ENCODE peak calls at places on chromosomes 6 and 20, in six cellular contexts. One of them, this sample, is unnamed.

GRCh38 chr6:151181701-151182367 is 57.9 kb upstream of the AKAP12 start:
- DNase-seq in left lung: no peak
- DNase-seq in choroid plexus epithelial cell: peak
- DNase-seq in cardiac fibroblast: peak
- DNase-seq in Peyer's patch: no peak
- DNase-seq in ovary: no peak
- DNase-seq in this sample: no peak

GRCh38 chr6:154572592-154572991 is 62.1 kb upstream of the CNKSR3 start:
- DNase-seq in choroid plexus epithelial cell: no peak
- DNase-seq in ovary: no peak
- DNase-seq in left lung: no peak
- DNase-seq in Peyer's patch: no peak
- DNase-seq in cardiac fibroblast: no peak
- DNase-seq in this sample: no peak

GRCh38 chr6:53959717-53960116 is 151.5 kb upstream of the MLIP start:
- DNase-seq in ovary: no peak
- DNase-seq in Peyer's patch: no peak
- DNase-seq in cardiac fibroblast: no peak
- DNase-seq in choroid plexus epithelial cell: no peak
- DNase-seq in left lung: no peak
- DNase-seq in this sample: no peak

GRCh38 chr20:8218861-8219260 is 86.8 kb downstream of the PLCB1 start:
- DNase-seq in Peyer's patch: no peak
- DNase-seq in choroid plexus epithelial cell: no peak
- DNase-seq in left lung: no peak
- DNase-seq in cardiac fibroblast: peak
- DNase-seq in ovary: no peak
- DNase-seq in this sample: no peak

GRCh38 chr6:37483502-37483901 is 16.2 kb downstream of the CCDC167 start:
- DNase-seq in Peyer's patch: no peak
- DNase-seq in ovary: no peak
- DNase-seq in left lung: no peak
- DNase-seq in cardiac fibroblast: no peak
- DNase-seq in choroid plexus epithelial cell: no peak
- DNase-seq in this sample: peak

GRCh38 chr20:8320306-8320705 is 188.2 kb downstream of the PLCB1 start:
- DNase-seq in choroid plexus epithelial cell: no peak
- DNase-seq in Peyer's patch: no peak
- DNase-seq in ovary: no peak
- DNase-seq in cardiac fibroblast: no peak
- DNase-seq in left lung: no peak
- DNase-seq in this sample: no peak

GRCh38 chr20:10536531-10536930 is 101.4 kb downstream of the SLX4IP start:
- DNase-seq in left lung: no peak
- DNase-seq in cardiac fibroblast: peak
- DNase-seq in Peyer's patch: no peak
- DNase-seq in choroid plexus epithelial cell: peak
- DNase-seq in ovary: no peak
- DNase-seq in this sample: peak

GRCh38 chr20:17857639-17858449 is 110.8 kb downstream of the SNX5 start:
- DNase-seq in choroid plexus epithelial cell: no peak
- DNase-seq in ovary: no peak
- DNase-seq in cardiac fibroblast: no peak
- DNase-seq in Peyer's patch: no peak
- DNase-seq in left lung: no peak
- DNase-seq in this sample: peak

GRCh38 chr6:30615958-30616810 is 859 bp downstream of the PPP1R10 start:
- DNase-seq in ovary: no peak
- DNase-seq in left lung: no peak
- DNase-seq in choroid plexus epithelial cell: peak
- DNase-seq in Peyer's patch: no peak
- DNase-seq in cardiac fibroblast: peak
- DNase-seq in this sample: no peak

GRCh38 chr20:10469599-10469998 is 34.5 kb downstream of the SLX4IP start:
- DNase-seq in left lung: no peak
- DNase-seq in choroid plexus epithelial cell: peak
- DNase-seq in ovary: no peak
- DNase-seq in cardiac fibroblast: peak
- DNase-seq in Peyer's patch: no peak
- DNase-seq in this sample: peak

GRCh38 chr6:36204068-36204753 is 7.7 kb downstream of the BRPF3 start:
- DNase-seq in Peyer's patch: peak
- DNase-seq in left lung: no peak
- DNase-seq in cardiac fibroblast: no peak
- DNase-seq in choroid plexus epithelial cell: no peak
- DNase-seq in ovary: no peak
- DNase-seq in this sample: no peak

GRCh38 chr6:162147805-162148204 is 579.8 kb downstream of the PRKN start:
- DNase-seq in cardiac fibroblast: no peak
- DNase-seq in ovary: no peak
- DNase-seq in Peyer's patch: no peak
- DNase-seq in choroid plexus epithelial cell: no peak
- DNase-seq in left lung: no peak
- DNase-seq in this sample: no peak

GRCh38 chr20:45630366-45630765 is 718 bp downstream of the WFDC9 start:
- DNase-seq in Peyer's patch: no peak
- DNase-seq in ovary: no peak
- DNase-seq in left lung: no peak
- DNase-seq in cardiac fibroblast: no peak
- DNase-seq in choroid plexus epithelial cell: no peak
- DNase-seq in this sample: peak

GRCh38 chr20:38164624-38165088 is 414 bp downstream of the TGM2 start:
- DNase-seq in left lung: no peak
- DNase-seq in cardiac fibroblast: no peak
- DNase-seq in ovary: no peak
- DNase-seq in Peyer's patch: no peak
- DNase-seq in choroid plexus epithelial cell: no peak
- DNase-seq in this sample: no peak

GRCh38 chr20:37319120-37319717 is 26.7 kb upstream of the SRC start:
- DNase-seq in cardiac fibroblast: no peak
- DNase-seq in ovary: no peak
- DNase-seq in left lung: no peak
- DNase-seq in Peyer's patch: no peak
- DNase-seq in choroid plexus epithelial cell: peak
- DNase-seq in this sample: peak

GRCh38 chr6:18186033-18186432 is 30.8 kb downstream of the KDM1B start:
- DNase-seq in left lung: no peak
- DNase-seq in Peyer's patch: no peak
- DNase-seq in choroid plexus epithelial cell: peak
- DNase-seq in cardiac fibroblast: peak
- DNase-seq in ovary: no peak
- DNase-seq in this sample: peak

GRCh38 chr6:73134588-73134987 is 90.7 kb downstream of the KHDC1L start:
- DNase-seq in choroid plexus epithelial cell: peak
- DNase-seq in left lung: peak
- DNase-seq in cardiac fibroblast: peak
- DNase-seq in Peyer's patch: peak
- DNase-seq in ovary: no peak
- DNase-seq in this sample: peak

GRCh38 chr6:128519931-128520435 is 416 bp downstream of the PTPRK start:
- DNase-seq in cardiac fibroblast: peak
- DNase-seq in choroid plexus epithelial cell: peak
- DNase-seq in ovary: peak
- DNase-seq in left lung: peak
- DNase-seq in Peyer's patch: no peak
- DNase-seq in this sample: peak

GRCh38 chr20:48875233-48875913 is 46.1 kb upstream of the ARFGEF2 start:
- DNase-seq in ovary: no peak
- DNase-seq in choroid plexus epithelial cell: no peak
- DNase-seq in left lung: no peak
- DNase-seq in cardiac fibroblast: no peak
- DNase-seq in Peyer's patch: no peak
- DNase-seq in this sample: no peak

GRCh38 chr6:5481024-5481423 is 219.7 kb downstream of the FARS2 start:
- DNase-seq in choroid plexus epithelial cell: no peak
- DNase-seq in Peyer's patch: no peak
- DNase-seq in ovary: no peak
- DNase-seq in left lung: no peak
- DNase-seq in cardiac fibroblast: no peak
- DNase-seq in this sample: no peak

GRCh38 chr6:97000138-97000537 is 75.6 kb downstream of the KLHL32 start:
- DNase-seq in Peyer's patch: no peak
- DNase-seq in left lung: no peak
- DNase-seq in ovary: no peak
- DNase-seq in cardiac fibroblast: no peak
- DNase-seq in choroid plexus epithelial cell: no peak
- DNase-seq in this sample: no peak

GRCh38 chr20:23156170-23156841 is 70.2 kb upstream of the CD93 start:
- DNase-seq in left lung: no peak
- DNase-seq in ovary: no peak
- DNase-seq in cardiac fibroblast: peak
- DNase-seq in choroid plexus epithelial cell: peak
- DNase-seq in Peyer's patch: no peak
- DNase-seq in this sample: peak

GRCh38 chr20:18272451-18272850 is 15.9 kb upstream of the ZNF133 start:
- DNase-seq in left lung: no peak
- DNase-seq in Peyer's patch: no peak
- DNase-seq in choroid plexus epithelial cell: peak
- DNase-seq in cardiac fibroblast: peak
- DNase-seq in ovary: no peak
- DNase-seq in this sample: peak

GRCh38 chr6:79949235-79949634 is 1.9 kb upstream of the ELOVL4 start:
- DNase-seq in Peyer's patch: peak
- DNase-seq in cardiac fibroblast: peak
- DNase-seq in left lung: no peak
- DNase-seq in choroid plexus epithelial cell: peak
- DNase-seq in ovary: no peak
- DNase-seq in this sample: peak

GRCh38 chr6:105135056-105135455 is 44.8 kb downstream of the POPDC3 start:
- DNase-seq in choroid plexus epithelial cell: peak
- DNase-seq in ovary: no peak
- DNase-seq in Peyer's patch: no peak
- DNase-seq in left lung: no peak
- DNase-seq in cardiac fibroblast: peak
- DNase-seq in this sample: peak
- H3K4me3 ChIP-seq in choroid plexus epithelial cell: no peak
- H3K4me3 ChIP-seq in ovary: no peak
- H3K4me3 ChIP-seq in Peyer's patch: no peak
- H3K4me3 ChIP-seq in left lung: no peak
- H3K4me3 ChIP-seq in cardiac fibroblast: no peak
- H3K4me3 ChIP-seq in this sample: no peak

GRCh38 chr6:33301877-33302276 is 3.1 kb upstream of the RGL2 start:
- DNase-seq in Peyer's patch: no peak
- DNase-seq in choroid plexus epithelial cell: no peak
- DNase-seq in left lung: no peak
- DNase-seq in cardiac fibroblast: no peak
- DNase-seq in ovary: no peak
- DNase-seq in this sample: no peak

GRCh38 chr6:33297956-33298772 is 578 bp downstream of the RGL2 start:
- DNase-seq in choroid plexus epithelial cell: peak
- DNase-seq in ovary: peak
- DNase-seq in left lung: peak
- DNase-seq in Peyer's patch: peak
- DNase-seq in cardiac fibroblast: peak
- DNase-seq in this sample: peak

GRCh38 chr6:33298773-33299236 is at the start of gene RGL2:
- DNase-seq in choroid plexus epithelial cell: peak
- DNase-seq in cardiac fibroblast: no peak
- DNase-seq in left lung: peak
- DNase-seq in Peyer's patch: peak
- DNase-seq in ovary: peak
- DNase-seq in this sample: peak

GRCh38 chr6:33297406-33297955 is 1.3 kb downstream of the RGL2 start:
- DNase-seq in left lung: peak
- DNase-seq in ovary: peak
- DNase-seq in cardiac fibroblast: no peak
- DNase-seq in Peyer's patch: peak
- DNase-seq in choroid plexus epithelial cell: no peak
- DNase-seq in this sample: peak

GRCh38 chr6:33299237-33299944 is 649 bp upstream of the RGL2 start:
- DNase-seq in left lung: peak
- DNase-seq in choroid plexus epithelial cell: peak
- DNase-seq in cardiac fibroblast: peak
- DNase-seq in Peyer's patch: peak
- DNase-seq in ovary: peak
- DNase-seq in this sample: peak
- TF ChIP-seq CTCF in left lung: peak
- TF ChIP-seq CTCF in choroid plexus epithelial cell: peak
- TF ChIP-seq CTCF in cardiac fibroblast: peak
- TF ChIP-seq CTCF in Peyer's patch: peak
- TF ChIP-seq CTCF in ovary: peak
- TF ChIP-seq CTCF in this sample: peak

GRCh38 chr6:52642381-52642780 is 28.5 kb upstream of the TMEM14A start:
- DNase-seq in left lung: no peak
- DNase-seq in cardiac fibroblast: no peak
- DNase-seq in Peyer's patch: no peak
- DNase-seq in ovary: no peak
- DNase-seq in choroid plexus epithelial cell: no peak
- DNase-seq in this sample: no peak

GRCh38 chr6:52640916-52641315 is 30.0 kb upstream of the TMEM14A start:
- DNase-seq in ovary: no peak
- DNase-seq in Peyer's patch: no peak
- DNase-seq in cardiac fibroblast: no peak
- DNase-seq in left lung: no peak
- DNase-seq in choroid plexus epithelial cell: no peak
- DNase-seq in this sample: no peak

GRCh38 chr6:52643158-52643557 is 27.8 kb upstream of the TMEM14A start:
- DNase-seq in cardiac fibroblast: peak
- DNase-seq in choroid plexus epithelial cell: no peak
- DNase-seq in Peyer's patch: no peak
- DNase-seq in ovary: no peak
- DNase-seq in left lung: no peak
- DNase-seq in this sample: no peak

GRCh38 chr6:52641388-52641787 is 29.5 kb upstream of the TMEM14A start:
- DNase-seq in left lung: no peak
- DNase-seq in cardiac fibroblast: no peak
- DNase-seq in Peyer's patch: no peak
- DNase-seq in choroid plexus epithelial cell: no peak
- DNase-seq in ovary: no peak
- DNase-seq in this sample: no peak

DNA sequence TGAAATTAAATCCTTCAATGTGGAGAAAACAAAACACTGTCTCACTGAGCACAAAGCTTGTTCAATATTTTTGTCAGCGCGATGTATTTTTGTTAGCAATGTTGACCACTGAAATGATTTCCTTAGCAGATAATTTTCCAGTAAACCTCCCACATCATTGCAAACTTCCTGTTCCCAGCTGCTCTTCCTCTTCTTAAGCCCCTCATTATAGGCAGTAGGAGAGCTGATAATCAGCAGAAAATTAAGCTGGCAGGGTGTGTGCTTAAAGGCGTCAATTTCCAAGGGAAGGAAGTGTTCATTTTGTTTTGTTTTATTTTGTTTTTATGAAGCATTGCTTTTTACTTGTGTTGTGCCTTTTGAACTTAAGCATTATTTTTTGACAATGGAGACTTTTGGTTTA is 29.1 kb upstream of the TMEM14A start:
- DNase-seq in Peyer's patch: no peak
- DNase-seq in choroid plexus epithelial cell: no peak
- DNase-seq in cardiac fibroblast: no peak
- DNase-seq in ovary: no peak
- DNase-seq in left lung: no peak
- DNase-seq in this sample: no peak
- H3K4me3 ChIP-seq in Peyer's patch: no peak
- H3K4me3 ChIP-seq in choroid plexus epithelial cell: no peak
- H3K4me3 ChIP-seq in cardiac fibroblast: no peak
- H3K4me3 ChIP-seq in ovary: no peak
- H3K4me3 ChIP-seq in left lung: no peak
- H3K4me3 ChIP-seq in this sample: no peak

GRCh38 chr6:10510592-10511367 is 10.4 kb upstream of the GCNT2 start:
- DNase-seq in choroid plexus epithelial cell: peak
- DNase-seq in Peyer's patch: peak
- DNase-seq in ovary: no peak
- DNase-seq in cardiac fibroblast: peak
- DNase-seq in left lung: peak
- DNase-seq in this sample: peak
- TF ChIP-seq CTCF in choroid plexus epithelial cell: peak
- TF ChIP-seq CTCF in Peyer's patch: peak
- TF ChIP-seq CTCF in ovary: no peak
- TF ChIP-seq CTCF in cardiac fibroblast: peak
- TF ChIP-seq CTCF in left lung: peak
- TF ChIP-seq CTCF in this sample: peak